ENCODE peak calls at places on chromosomes 4 and X, in nine cellular contexts. O, X, I, L, P, G, D, F and S are unnamed samples.

GRCh38 chrX:39238017-39238416 is 436.8 kb downstream of the MID1IP1 start:
- DNase-seq in L (no peak), F (no peak), O (no peak), P (no peak), D (no peak), I (no peak), G (no peak), X (no peak), S (no peak)

GRCh38 chr4:187258651-187259401 is 535.2 kb upstream of the FAT1 start:
- DNase-seq in P (no peak), L (no peak), I (no peak), X (no peak), G (no peak), F (no peak), D (no peak), O (no peak), S (no peak)

GRCh38 chr4:108114503-108114902 is 54.2 kb downstream of the LEF1 start:
- DNase-seq in X (no peak), L (no peak), O (no peak), G (no peak), D (no peak), F (no peak), I (no peak), P (no peak), S (no peak)

GRCh38 chr4:56906534-56906933 is 1.2 kb upstream of the REST start:
- DNase-seq in L (no peak), P (no peak), I (no peak), O (no peak), D (no peak), X (no peak), G (no peak), F (no peak), S (no peak)

GRCh38 chr4:156784970-156785369 is 186.6 kb downstream of the PDGFC start:
- DNase-seq in I (no peak), X (no peak), G (no peak), P (no peak), L (no peak), D (no peak), F (no peak), O (no peak), S (no peak)

GRCh38 chrX:40383360-40383759 is 197.4 kb upstream of the ATP6AP2 start:
- DNase-seq in F (no peak), G (no peak), I (no peak), O (no peak), D (no peak), X (no peak), L (no peak), P (no peak), S (no peak)

GRCh38 chrX:108696690-108697089 is 39.7 kb downstream of the IRS4 start:
- DNase-seq in P (peak), X (no peak), I (no peak), D (no peak), G (no peak), O (no peak), F (no peak), L (no peak), S (no peak)

GRCh38 chr4:83947811-83948210 is 411.9 kb downstream of the GPAT3 start:
- DNase-seq in L (no peak), P (no peak), X (no peak), D (no peak), F (no peak), G (no peak), O (no peak), I (no peak), S (no peak)

GRCh38 chrX:63855896-63856295 is 70.9 kb upstream of the ARHGEF9 start:
- DNase-seq in P (peak), F (no peak), X (no peak), G (no peak), D (no peak), L (no peak), I (no peak), O (no peak), S (peak)

GRCh38 chr4:125735107-125735506 is 420.4 kb downstream of the FAT4 start:
- DNase-seq in P (peak), D (no peak), F (no peak), I (no peak), G (no peak), X (no peak), O (no peak), L (no peak), S (peak)

GRCh38 chr4:186642530-186642929 is 81.1 kb downstream of the FAT1 start:
- DNase-seq in O (no peak), F (no peak), X (no peak), P (no peak), D (no peak), I (no peak), L (no peak), G (no peak), S (no peak)

GRCh38 chr4:72295966-72296557 is 264.3 kb downstream of the NPFFR2 start:
- DNase-seq in X (no peak), P (peak), L (no peak), O (no peak), I (no peak), G (no peak), F (no peak), D (no peak), S (peak)

GRCh38 chrX:30875957-30876356 is 13.1 kb downstream of the TAB3 start:
- DNase-seq in X (no peak), D (no peak), I (no peak), L (no peak), P (peak), G (no peak), F (no peak), O (no peak), S (peak)

GRCh38 chrX:54044877-54045328 is 630 bp upstream of the PHF8 start:
- DNase-seq in P (no peak), X (no peak), D (no peak), L (no peak), O (no peak), G (no peak), F (no peak), I (no peak), S (no peak)

GRCh38 chrX:38656350-38656915 is 95.1 kb downstream of the TSPAN7 start:
- DNase-seq in X (no peak), P (no peak), I (no peak), D (no peak), O (no peak), G (no peak), L (no peak), F (no peak), S (no peak)

GRCh38 chr4:182189107-182189878 is 53.9 kb upstream of the TENM3 start:
- DNase-seq in O (no peak), F (no peak), P (peak), L (no peak), G (no peak), I (no peak), X (no peak), D (no peak), S (peak)

GRCh38 chr4:133152801-133153526 is 3.9 kb downstream of the PCDH10 start:
- DNase-seq in O (no peak), I (no peak), F (no peak), P (no peak), G (no peak), D (no peak), L (no peak), X (no peak), S (no peak)

GRCh38 chrX:53685711-53686110 is 808 bp downstream of the HUWE1 start:
- DNase-seq in O (no peak), L (no peak), F (no peak), G (no peak), X (no peak), D (no peak), I (no peak), P (peak), S (no peak)

GRCh38 chrX:9671998-9672397 is 93.6 kb downstream of the GPR143 start:
- DNase-seq in O (no peak), F (no peak), I (no peak), L (no peak), G (no peak), D (no peak), X (no peak), P (no peak), S (no peak)

GRCh38 chr4:176034936-176035335 is 30.7 kb upstream of the WDR17 start:
- DNase-seq in F (no peak), I (no peak), L (no peak), D (no peak), P (peak), X (no peak), O (no peak), G (no peak), S (peak)
- TF ChIP-seq CTCF in F (no peak), I (no peak), L (no peak), D (no peak), P (no peak), X (no peak), O (no peak), G (no peak), S (no peak)

DNA sequence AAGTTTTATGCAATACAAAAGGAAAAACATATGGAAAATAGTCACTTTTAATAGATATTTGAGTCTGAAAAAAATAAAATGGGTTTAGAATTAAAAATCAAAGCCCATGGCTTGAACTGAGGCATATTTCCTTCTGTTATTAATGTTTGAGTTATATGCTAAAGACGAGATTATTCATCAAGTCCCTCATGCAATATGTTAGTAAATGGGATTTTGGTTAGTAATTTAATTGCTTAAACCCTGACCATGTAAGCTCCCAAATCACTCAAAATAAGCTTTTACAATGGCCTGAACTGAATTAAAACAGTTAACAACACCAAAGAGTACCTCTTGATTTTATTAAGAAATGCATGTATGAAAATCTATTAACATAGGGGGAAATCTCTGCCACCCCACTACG is 12.1 kb downstream of the UNC5C start:
- DNase-seq in D (no peak), G (no peak), F (no peak), X (no peak), L (no peak), O (no peak), P (no peak), I (no peak), S (no peak)
- H3K4me3 ChIP-seq in D (no peak), G (no peak), F (no peak), X (peak), L (peak), O (no peak), P (no peak), I (peak), S (no peak)

DNA sequence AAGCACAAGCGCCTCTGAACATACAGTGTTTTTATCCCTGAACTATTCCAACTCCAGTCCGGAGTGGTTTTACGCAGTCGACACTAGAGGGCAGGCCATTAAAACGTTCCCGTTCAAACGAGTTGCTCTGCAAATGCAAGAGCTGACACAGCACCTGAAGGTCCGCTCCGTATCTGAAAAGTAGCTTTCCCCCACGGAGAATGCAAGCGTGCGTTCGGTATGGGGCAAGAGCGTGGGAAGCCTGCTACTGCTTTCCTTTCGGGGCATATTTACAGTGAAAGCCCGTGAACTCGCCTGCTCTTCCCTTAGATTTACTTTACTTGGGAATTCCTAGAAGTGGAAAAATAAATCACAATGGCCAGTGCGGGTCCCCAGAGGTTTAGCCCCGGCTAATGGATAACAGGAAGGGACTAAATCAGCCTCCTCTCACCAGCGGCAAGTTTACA is 190.8 kb downstream of the TSPAN5 start:
- DNase-seq in L (peak), P (peak), X (peak), D (peak), O (peak), G (peak), F (no peak), I (peak), S (peak)
- TF ChIP-seq CTCF in L (peak), P (peak), X (peak), D (peak), O (peak), G (peak), F (peak), I (peak), S (peak)

DNA sequence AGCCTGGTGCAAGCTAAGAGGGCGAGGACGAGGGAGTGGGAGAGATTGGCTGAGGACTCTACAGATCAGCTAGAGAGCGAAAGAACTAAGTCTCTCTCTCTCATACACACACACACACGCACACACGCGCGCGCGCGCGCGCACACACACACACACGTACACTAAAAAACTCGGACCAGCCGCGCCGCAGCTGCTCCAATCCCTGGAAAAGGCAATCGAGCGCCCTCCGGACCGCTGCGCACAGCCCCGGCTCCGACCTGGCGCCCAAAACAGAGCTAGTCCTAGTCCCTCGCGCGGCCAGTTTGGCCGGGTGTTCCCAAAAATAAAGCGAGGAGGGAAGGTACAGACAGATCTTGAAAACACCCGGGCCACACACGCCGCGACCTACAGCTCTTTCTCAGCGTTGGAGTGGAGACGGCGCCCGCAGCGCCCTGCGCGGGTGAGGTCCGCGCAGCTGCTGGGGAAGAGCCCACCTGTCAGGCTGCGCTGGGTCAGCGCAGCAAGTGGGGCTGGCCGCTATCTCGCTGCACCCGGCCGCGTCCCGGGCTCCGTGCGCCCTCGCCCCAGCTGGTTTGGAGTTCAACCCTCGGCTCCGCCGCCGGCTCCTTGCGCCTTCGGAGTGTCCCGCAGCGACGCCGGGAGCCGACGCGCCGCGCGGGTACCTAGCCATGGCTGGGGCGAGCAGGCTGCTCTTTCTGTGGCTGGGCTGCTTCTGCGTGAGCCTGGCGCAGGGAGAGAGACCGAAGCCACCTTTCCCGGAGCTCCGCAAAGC is at the start of gene BMP3:
- DNase-seq in G (no peak), D (peak), I (no peak), X (peak), P (no peak), O (peak), F (no peak), L (peak), S (peak)
- H3K4me3 ChIP-seq in G (peak), D (peak), I (peak), X (peak), P (no peak), O (peak), F (peak), L (peak), S (peak)

GRCh38 chr4:138242076-138242829 is at the start of gene SLC7A11:
- DNase-seq in O (peak), F (no peak), D (no peak), L (no peak), P (peak), I (no peak), X (peak), G (peak), S (peak)
- TF ChIP-seq CTCF in O (no peak), F (no peak), D (no peak), L (no peak), P (no peak), I (no peak), X (no peak), G (peak), S (no peak)

DNA sequence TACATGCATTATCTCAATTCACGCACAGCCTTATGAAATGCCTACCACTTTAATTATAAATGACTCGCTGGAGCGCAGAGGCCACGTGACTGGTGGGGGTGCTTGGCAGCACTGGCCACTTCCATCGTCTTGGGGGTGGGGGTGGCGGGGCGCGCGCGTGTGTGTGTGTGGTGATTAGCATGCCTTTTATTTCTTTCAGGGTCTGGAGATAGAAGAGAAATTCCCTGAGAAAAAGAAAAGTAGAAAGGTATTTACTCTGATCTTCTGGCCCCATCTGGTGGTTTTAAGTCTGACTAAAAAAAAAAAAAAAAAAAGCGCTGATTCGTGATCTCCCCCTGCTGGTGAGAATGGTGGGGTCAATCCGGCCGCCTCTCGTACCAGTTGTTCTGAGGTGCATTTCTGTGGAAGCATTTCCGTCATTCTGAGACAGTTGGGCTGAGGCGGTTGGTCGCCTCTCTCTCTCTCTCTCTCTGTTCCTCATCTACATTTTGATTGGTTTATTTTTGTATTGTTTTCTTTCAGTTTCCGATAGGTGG is at the start of gene CCNB3:
- DNase-seq in I (peak), L (peak), D (peak), G (peak), F (no peak), O (peak), P (peak), X (peak), S (peak)
- H3K4me3 ChIP-seq in I (peak), L (peak), D (peak), G (peak), F (peak), O (peak), P (peak), X (peak), S (peak)

GRCh38 chr4:76087007-76087769 is 12.7 kb downstream of the ART3 start:
- DNase-seq in F (no peak), G (peak), I (no peak), D (no peak), L (no peak), X (no peak), O (peak), P (peak), S (peak)
- TF ChIP-seq CTCF in F (peak), G (peak), I (peak), D (no peak), L (peak), X (peak), O (peak), P (peak), S (peak)

DNA sequence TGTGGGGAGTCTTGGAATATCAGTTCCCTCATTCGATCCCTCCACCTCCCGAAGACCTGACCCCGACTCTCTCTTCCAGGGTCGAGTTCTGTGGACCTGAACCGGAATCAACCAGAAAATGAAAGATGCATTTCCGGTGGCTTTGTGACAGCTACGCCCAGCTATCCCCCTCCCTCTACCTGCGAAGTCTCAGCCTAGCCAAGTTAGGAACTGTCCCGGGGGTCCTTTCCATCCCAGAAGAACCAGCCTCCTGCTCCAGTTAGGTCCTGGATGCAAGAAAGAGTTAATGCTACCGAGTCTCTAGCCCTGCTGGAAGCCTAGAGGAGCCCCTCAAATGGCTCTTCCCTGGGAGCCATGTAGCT is 13.4 kb upstream of the ETDC start:
- DNase-seq in D (no peak), F (no peak), X (no peak), I (no peak), P (no peak), G (no peak), L (no peak), O (no peak), S (no peak)
- H3K4me3 ChIP-seq in D (peak), F (peak), X (peak), I (peak), P (peak), G (peak), L (peak), O (peak), S (no peak)